ENCODE peak calls at places on chromosome 2, in six cellular contexts. T, O, L, Q, X and U are unnamed samples.

GRCh38 chr2:191693151-191693550 is 15.2 kb downstream of the NABP1 start:
- DNase-seq in T (no peak), O (no peak), L (no peak), Q (no peak), X (no peak), U (no peak)

GRCh38 chr2:235665656-235666239 is 171.9 kb downstream of the AGAP1 start:
- DNase-seq in T (no peak), O (no peak), L (no peak), Q (no peak), X (no peak), U (peak)

GRCh38 chr2:189522435-189523151 is 58.0 kb downstream of the SLC40A1 start:
- DNase-seq in T (peak), O (no peak), L (no peak), Q (peak), X (peak), U (no peak)

GRCh38 chr2:96091141-96091710 is 25.1 kb downstream of the ADRA2B start:
- DNase-seq in T (no peak), O (no peak), L (no peak), Q (no peak), X (peak), U (no peak)

GRCh38 chr2:235135195-235135965 is 183.6 kb downstream of the SH3BP4 start:
- DNase-seq in T (no peak), O (no peak), L (no peak), Q (no peak), X (no peak), U (peak)

GRCh38 chr2:239152916-239153305 is 247.9 kb downstream of the HDAC4 start:
- DNase-seq in T (no peak), O (no peak), L (peak), Q (no peak), X (no peak), U (no peak)

GRCh38 chr2:225064928-225065327 is 22.7 kb upstream of the DOCK10 start:
- DNase-seq in T (no peak), O (no peak), L (no peak), Q (no peak), X (no peak), U (no peak)

GRCh38 chr2:227884511-227884947 is 13.1 kb downstream of the DAW1 start:
- DNase-seq in T (peak), O (peak), L (peak), Q (peak), X (peak), U (peak)

GRCh38 chr2:69214898-69215297 is 172.1 kb downstream of the GFPT1 start:
- DNase-seq in T (no peak), O (peak), L (no peak), Q (peak), X (no peak), U (peak)

GRCh38 chr2:114543106-114543806 is 100.8 kb downstream of the DPP10 start:
- DNase-seq in T (no peak), O (no peak), L (no peak), Q (peak), X (peak), U (peak)

GRCh38 chr2:62137431-62137830 is 58.5 kb upstream of the B3GNT2 start:
- DNase-seq in T (peak), O (no peak), L (no peak), Q (no peak), X (no peak), U (no peak)

GRCh38 chr2:86036790-86037138 is 68.9 kb downstream of the POLR1A start:
- DNase-seq in T (no peak), O (no peak), L (no peak), Q (no peak), X (no peak), U (no peak)

GRCh38 chr2:45790157-45790723 is 138.8 kb downstream of the PRKCE start:
- DNase-seq in T (no peak), O (no peak), L (no peak), Q (no peak), X (no peak), U (no peak)

GRCh38 chr2:180876506-180876905 is 103.9 kb upstream of the UBE2E3 start:
- DNase-seq in T (no peak), O (no peak), L (no peak), Q (no peak), X (no peak), U (no peak)

GRCh38 chr2:67446504-67446911 is 49.4 kb downstream of the ETAA1 start:
- DNase-seq in T (peak), O (peak), L (no peak), Q (no peak), X (no peak), U (peak)

GRCh38 chr2:215313219-215313656 is 1.4 kb downstream of the ATIC start:
- DNase-seq in T (no peak), O (no peak), L (no peak), Q (peak), X (no peak), U (no peak)

GRCh38 chr2:227374158-227374557 is 4.9 kb downstream of the TM4SF20 start:
- DNase-seq in T (no peak), O (peak), L (no peak), Q (no peak), X (no peak), U (peak)

GRCh38 chr2:133586978-133587377 is 18.7 kb upstream of the NCKAP5 start:
- DNase-seq in T (peak), O (peak), L (no peak), Q (no peak), X (no peak), U (no peak)

GRCh38 chr2:64963719-64964118 is 25.5 kb upstream of the SLC1A4 start:
- DNase-seq in T (no peak), O (no peak), L (no peak), Q (no peak), X (no peak), U (no peak)

GRCh38 chr2:132623096-132623839 is 46.7 kb downstream of the LYPD1 start:
- DNase-seq in T (peak), O (peak), L (no peak), Q (no peak), X (no peak), U (peak)

GRCh38 chr2:41741951-41742563 is 305.8 kb upstream of the PKDCC start:
- DNase-seq in T (no peak), O (no peak), L (no peak), Q (no peak), X (no peak), U (no peak)

GRCh38 chr2:121095257-121096080 is 189.5 kb downstream of the TFCP2L1 start:
- DNase-seq in T (peak), O (peak), L (peak), Q (peak), X (peak), U (peak)

GRCh38 chr2:95387358-95387757 is 15.2 kb upstream of the FAHD2A start:
- DNase-seq in T (no peak), O (no peak), L (no peak), Q (no peak), X (peak), U (no peak)

GRCh38 chr2:19688059-19688458 is 213.7 kb downstream of the TTC32 start:
- DNase-seq in T (no peak), O (no peak), L (no peak), Q (no peak), X (no peak), U (peak)

GRCh38 chr2:112869258-112869842 is 32.8 kb upstream of the IL1B start:
- DNase-seq in T (peak), O (peak), L (peak), Q (no peak), X (peak), U (peak)

GRCh38 chr2:1004398-1004797 is 53.7 kb downstream of the SNTG2 start:
- DNase-seq in T (no peak), O (no peak), L (no peak), Q (no peak), X (no peak), U (no peak)

GRCh38 chr2:166042356-166042755 is 85.5 kb downstream of the SCN1A start:
- DNase-seq in T (no peak), O (peak), L (no peak), Q (no peak), X (no peak), U (peak)

GRCh38 chr2:169928463-169928864 is 101.2 kb downstream of the UBR3 start:
- DNase-seq in T (peak), O (peak), L (no peak), Q (peak), X (no peak), U (peak)

DNA sequence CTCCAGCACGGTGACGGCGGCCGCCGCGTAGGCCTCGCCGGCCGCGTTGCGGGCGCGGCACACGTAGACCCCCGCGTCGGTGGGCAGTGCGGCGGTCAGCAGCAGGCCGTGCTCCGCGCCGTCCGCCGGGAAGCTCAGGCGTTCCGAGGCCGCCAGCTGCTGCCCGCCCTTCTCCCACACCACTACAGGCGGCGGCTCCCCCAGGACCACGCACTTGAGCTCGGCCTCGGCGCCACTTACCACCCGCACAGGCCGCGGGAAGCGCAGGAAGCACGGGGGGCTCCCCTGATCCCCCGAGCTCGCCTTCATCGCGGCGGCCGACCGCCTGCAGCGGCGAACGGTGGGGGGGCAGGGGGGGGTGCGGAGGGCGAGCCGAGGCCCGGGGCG is 422 bp downstream of the OBSL1 start:
- DNase-seq in T (peak), O (peak), L (peak), Q (no peak), X (no peak), U (peak)
- H3K9ac ChIP-seq in T (peak), O (no peak), L (no peak), Q (peak), X (peak), U (peak)

DNA sequence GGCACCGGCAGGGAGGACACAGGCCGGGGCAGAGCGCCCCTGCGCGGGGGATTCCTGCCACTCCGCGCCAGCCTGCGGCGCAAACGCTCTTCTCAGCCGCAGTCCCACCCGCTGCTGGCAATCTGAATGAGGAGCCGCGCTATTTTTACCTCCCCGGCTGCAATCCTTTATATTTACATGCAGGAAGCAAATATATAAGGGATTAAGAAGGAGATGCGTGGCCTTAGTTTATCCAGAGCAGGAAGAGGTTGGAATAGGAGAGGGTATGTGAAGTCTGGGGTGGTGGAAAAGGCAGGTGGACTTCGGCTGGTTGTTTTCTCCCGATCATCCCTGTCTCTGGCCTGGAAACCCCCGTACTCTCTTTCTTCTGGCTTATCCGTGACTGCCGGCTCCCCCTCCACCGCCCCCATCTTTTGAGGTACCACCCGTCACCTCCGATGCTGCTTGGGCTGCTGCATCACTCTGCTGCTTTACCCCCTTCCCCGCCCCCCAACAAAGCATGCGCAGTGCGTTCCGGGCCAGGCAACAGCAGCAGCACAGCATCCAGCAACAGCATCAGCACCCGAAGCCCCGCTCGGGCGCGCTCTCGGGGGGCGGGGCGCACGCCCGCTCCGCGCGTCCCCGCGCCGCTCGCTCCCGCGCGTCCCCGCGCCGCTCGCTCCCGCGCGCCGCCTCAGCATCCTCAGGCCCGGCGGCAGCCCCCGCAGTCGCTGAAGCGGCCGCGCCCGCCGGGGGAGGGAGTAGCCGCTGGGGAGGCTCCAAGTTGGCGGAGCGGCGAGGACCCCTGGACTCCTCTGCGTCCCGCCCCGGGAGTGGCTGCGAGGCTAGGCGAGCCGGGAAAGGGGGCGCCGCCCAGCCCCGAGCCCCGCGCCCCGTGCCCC is at the start of gene ADAM23:
- DNase-seq in T (peak), O (peak), L (peak), Q (no peak), X (peak), U (peak)
- H3K9ac ChIP-seq in T (peak), O (no peak), L (no peak), Q (no peak), X (no peak), U (peak)

DNA sequence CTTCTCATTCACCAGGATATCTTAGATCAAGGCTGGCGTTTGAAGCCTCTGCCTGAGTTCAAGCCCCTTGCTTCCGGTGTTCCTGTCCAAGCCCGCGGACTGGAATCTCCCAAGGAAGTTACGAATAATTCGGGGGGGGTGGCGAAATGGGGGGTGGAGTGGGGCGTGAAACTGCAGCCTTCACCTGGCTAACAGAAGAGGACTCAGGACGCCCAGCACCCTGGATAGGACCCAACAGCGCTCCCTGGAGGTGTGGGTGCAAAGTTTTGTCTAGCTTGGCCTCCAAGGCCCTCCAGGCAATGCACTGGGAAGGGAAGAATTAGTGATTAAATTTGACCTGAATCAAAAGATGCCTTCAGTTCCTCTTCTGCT is 872 bp upstream of the TRIB2 start:
- DNase-seq in T (peak), O (peak), L (peak), Q (peak), X (peak), U (peak)
- H3K9ac ChIP-seq in T (peak), O (peak), L (peak), Q (peak), X (peak), U (peak)

DNA sequence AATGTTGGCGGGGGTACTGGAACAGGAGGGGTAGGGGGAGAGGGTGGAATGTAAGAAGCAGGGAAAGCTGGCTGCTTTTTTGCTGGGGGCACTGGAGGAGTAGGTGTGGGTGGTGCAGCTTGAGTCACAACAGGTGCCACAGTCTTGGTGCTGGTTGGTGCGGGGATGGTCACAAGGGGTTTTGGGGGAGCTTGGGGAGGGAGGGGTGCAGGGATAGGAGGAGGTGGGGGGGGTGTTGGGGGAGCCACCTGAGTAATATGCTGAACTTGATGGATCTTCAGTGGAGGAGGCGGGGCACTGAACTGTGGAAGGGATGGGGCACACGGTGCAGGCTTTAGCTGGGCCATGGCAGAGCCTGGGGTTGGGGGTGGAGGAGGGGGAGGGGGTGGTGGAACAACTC is 94.4 kb downstream of the RAPH1 start:
- DNase-seq in T (no peak), O (no peak), L (no peak), Q (no peak), X (no peak), U (no peak)
- H3K9ac ChIP-seq in T (no peak), O (no peak), L (no peak), Q (no peak), X (no peak), U (no peak)